ENCODE peak calls at places on chromosome 21, in eight cellular contexts. W, B, E, C, N, K, H and A are unnamed samples. For H3K27me3, the result is how much of the 10 kb centered on the place peaks cover.

GRCh38 chr21:8990326-8991087 is 1530.9 kb upstream of the TPTE start:
- DNase-seq in W (no peak), B (no peak), E (no peak), C (no peak), N (no peak), K (no peak), H (no peak), A (no peak)

GRCh38 chr21:25573409-25574206 is 33.7 kb downstream of the MRPL39 start:
- DNase-seq in W (peak), B (peak), E (no peak), C (peak), N (no peak), K (peak), H (no peak), A (peak)

GRCh38 chr21:28018741-28019669 is 973.7 kb downstream of the LTN1 start:
- DNase-seq in W (peak), B (peak), E (peak), C (no peak), N (peak), K (no peak), H (no peak), A (no peak)

GRCh38 chr21:20971296-20971921 is 26.8 kb upstream of the NCAM2 start:
- DNase-seq in W (peak), B (peak), E (peak), C (no peak), N (peak), K (no peak), H (no peak), A (no peak)

GRCh38 chr21:24367936-24368335 is 1239.3 kb downstream of the MRPL39 start:
- DNase-seq in W (no peak), B (no peak), E (no peak), C (no peak), N (no peak), K (no peak), H (no peak), A (no peak)

GRCh38 chr21:37866027-37866426 is 50.2 kb downstream of the KCNJ6 start:
- DNase-seq in W (no peak), B (no peak), E (no peak), C (no peak), N (no peak), K (no peak), H (no peak), A (no peak)

GRCh38 chr21:46145840-46146691 is 9.3 kb downstream of the FTCD start:
- DNase-seq in W (no peak), B (no peak), E (peak), C (no peak), N (peak), K (no peak), H (no peak), A (no peak)

GRCh38 chr21:31354604-31355443 is 10.8 kb upstream of the TIAM1 start:
- DNase-seq in W (peak), B (peak), E (no peak), C (peak), N (no peak), K (peak), H (no peak), A (peak)

GRCh38 chr21:32102426-32102825 is 176.4 kb downstream of the MIS18A start:
- DNase-seq in W (no peak), B (no peak), E (no peak), C (no peak), N (no peak), K (no peak), H (no peak), A (no peak)

GRCh38 chr21:46112731-46113215 is 14.9 kb downstream of the COL6A2 start:
- DNase-seq in W (no peak), B (no peak), E (no peak), C (no peak), N (peak), K (no peak), H (peak), A (peak)

GRCh38 chr21:31351438-31351837 is 7.4 kb upstream of the TIAM1 start:
- DNase-seq in W (peak), B (peak), E (no peak), C (no peak), N (no peak), K (no peak), H (no peak), A (no peak)

GRCh38 chr21:31383770-31384169 is 39.7 kb upstream of the TIAM1 start:
- DNase-seq in W (no peak), B (no peak), E (no peak), C (no peak), N (no peak), K (no peak), H (no peak), A (no peak)

GRCh38 chr21:34336756-34337391 is 26.9 kb upstream of the KCNE2 start:
- DNase-seq in W (peak), B (peak), E (no peak), C (no peak), N (no peak), K (no peak), H (no peak), A (no peak)

GRCh38 chr21:28402616-28402989 is 590.1 kb downstream of the LTN1 start:
- DNase-seq in W (no peak), B (no peak), E (no peak), C (no peak), N (no peak), K (no peak), H (no peak), A (no peak)

GRCh38 chr21:18164483-18164882 is 80.2 kb upstream of the CHODL start:
- DNase-seq in W (no peak), B (no peak), E (no peak), C (no peak), N (no peak), K (no peak), H (no peak), A (no peak)

GRCh38 chr21:27275294-27275927 is 308.5 kb upstream of the ADAMTS5 start:
- DNase-seq in W (peak), B (peak), E (no peak), C (no peak), N (no peak), K (no peak), H (no peak), A (no peak)

GRCh38 chr21:26127918-26128317 is 42.7 kb downstream of the APP start:
- DNase-seq in W (peak), B (peak), E (no peak), C (no peak), N (no peak), K (no peak), H (peak), A (no peak)

GRCh38 chr21:40618216-40618615 is 228.7 kb downstream of the DSCAM start:
- DNase-seq in W (no peak), B (no peak), E (peak), C (no peak), N (no peak), K (no peak), H (no peak), A (no peak)

GRCh38 chr21:24076179-24076578 is 1531.1 kb downstream of the MRPL39 start:
- DNase-seq in W (no peak), B (peak), E (no peak), C (no peak), N (no peak), K (no peak), H (no peak), A (no peak)

GRCh38 chr21:41726970-41727783 is 39.7 kb downstream of the RIPK4 start:
- DNase-seq in W (peak), B (peak), E (peak), C (no peak), N (peak), K (no peak), H (peak), A (no peak)

GRCh38 chr21:28333455-28334108 is 659.1 kb downstream of the LTN1 start:
- DNase-seq in W (no peak), B (peak), E (no peak), C (no peak), N (no peak), K (no peak), H (no peak), A (no peak)

GRCh38 chr21:14285147-14285546 is 69.2 kb downstream of the RBM11 start:
- DNase-seq in W (no peak), B (no peak), E (no peak), C (no peak), N (no peak), K (no peak), H (no peak), A (no peak)

GRCh38 chr21:41611966-41612606 is 104.1 kb upstream of the TMPRSS2 start:
- DNase-seq in W (no peak), B (no peak), E (peak), C (no peak), N (no peak), K (no peak), H (no peak), A (no peak)

GRCh38 chr21:20739421-20739820 is 258.8 kb upstream of the NCAM2 start:
- DNase-seq in W (no peak), B (no peak), E (peak), C (no peak), N (no peak), K (no peak), H (no peak), A (no peak)

GRCh38 chr21:30223596-30223995 is 7.7 kb upstream of the CLDN8 start:
- DNase-seq in W (no peak), B (no peak), E (no peak), C (no peak), N (no peak), K (no peak), H (no peak), A (no peak)

GRCh38 chr21:42461881-42462877 is 33.8 kb downstream of the RSPH1 start:
- DNase-seq in W (no peak), B (no peak), E (no peak), C (no peak), N (no peak), K (no peak), H (no peak), A (no peak)

GRCh38 chr21:42063206-42063577 is 7.9 kb upstream of the UMODL1 start:
- DNase-seq in W (no peak), B (no peak), E (no peak), C (no peak), N (no peak), K (no peak), H (no peak), A (peak)

GRCh38 chr21:26199471-26199870 is 28.9 kb upstream of the APP start:
- DNase-seq in W (no peak), B (peak), E (no peak), C (no peak), N (no peak), K (no peak), H (no peak), A (no peak)

GRCh38 chr21:41678944-41679343 is 87.9 kb downstream of the RIPK4 start:
- DNase-seq in W (peak), B (peak), E (peak), C (no peak), N (peak), K (no peak), H (peak), A (no peak)

GRCh38 chr21:33112670-33113596 is 43.0 kb downstream of the OLIG1 start:
- DNase-seq in W (no peak), B (no peak), E (no peak), C (no peak), N (no peak), K (no peak), H (no peak), A (no peak)
- H3K27me3 ChIP-seq in W (half or more), B (under half), E (under half), C (under half), N (under half), K (under half), H (under half), A (under half)

GRCh38 chr21:16579538-16579937 is 849.8 kb downstream of the USP25 start:
- DNase-seq in W (peak), B (peak), E (no peak), C (no peak), N (no peak), K (no peak), H (no peak), A (no peak)
- H3K4me3 ChIP-seq in W (no peak), B (no peak), E (no peak), C (no peak), N (peak), K (no peak), H (no peak), A (no peak)

DNA sequence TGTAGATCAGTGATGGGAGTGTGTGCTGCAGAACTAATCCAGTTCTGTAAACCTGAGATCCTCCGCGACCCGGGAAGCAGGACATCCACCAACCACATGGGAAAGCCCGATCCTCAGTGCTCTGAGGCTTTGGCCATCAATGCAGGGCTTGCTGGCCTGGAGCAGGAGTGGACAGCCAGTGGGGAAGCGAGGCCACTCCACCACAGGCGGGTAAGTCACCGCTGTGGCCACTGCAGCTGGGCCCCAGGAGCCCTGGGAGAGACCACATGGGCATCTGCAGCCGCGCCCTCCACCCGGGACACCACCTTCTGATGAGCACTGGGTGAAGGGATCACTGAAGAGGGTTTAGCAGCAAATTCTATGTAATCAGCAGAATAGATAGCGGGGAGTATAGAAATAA is 811 bp downstream of the KRTAP12-1 start:
- DNase-seq in W (no peak), B (no peak), E (no peak), C (no peak), N (no peak), K (no peak), H (no peak), A (no peak)
- H3K27me3 ChIP-seq in W (under half), B (under half), E (under half), C (under half), N (under half), K (under half), H (under half), A (under half)

DNA sequence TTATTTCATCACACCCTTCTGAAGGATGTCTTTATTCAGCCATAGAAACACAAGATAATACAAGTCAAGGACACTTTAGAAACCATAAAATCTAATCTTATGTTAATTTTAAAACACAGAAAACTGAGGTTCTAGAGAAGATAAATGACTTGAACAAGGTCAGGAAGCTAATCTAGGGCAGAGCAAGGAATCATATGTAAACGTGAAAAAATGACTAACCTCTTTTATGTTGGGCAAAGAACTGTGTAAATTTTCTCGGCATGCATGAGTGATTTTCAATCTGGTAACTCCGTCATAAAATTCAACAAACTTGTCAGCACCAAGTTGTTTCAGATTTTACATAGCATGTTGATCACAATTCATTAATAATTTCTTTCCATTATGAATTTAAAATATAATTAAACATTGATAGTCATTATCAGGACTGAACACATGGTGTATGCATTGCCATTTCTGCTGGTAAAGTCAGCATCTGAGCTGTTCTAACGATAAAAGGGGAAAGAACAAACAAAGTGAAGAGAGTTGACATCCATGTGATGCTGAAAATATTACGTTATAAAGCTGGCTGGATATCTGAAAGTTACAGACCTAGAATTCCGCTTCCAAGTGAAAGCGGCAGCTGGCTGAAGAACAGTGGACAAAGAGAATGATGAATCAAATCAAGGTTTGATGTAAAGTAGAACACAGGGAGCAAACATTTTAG is 1037.4 kb upstream of the TMPRSS15 start:
- DNase-seq in W (no peak), B (no peak), E (no peak), C (no peak), N (no peak), K (no peak), H (no peak), A (no peak)
- H3K4me3 ChIP-seq in W (no peak), B (no peak), E (no peak), C (no peak), N (no peak), K (no peak), H (no peak), A (no peak)

GRCh38 chr21:44701541-44701940 is 4.6 kb downstream of the KRTAP10-12 start:
- DNase-seq in W (no peak), B (no peak), E (peak), C (no peak), N (no peak), K (no peak), H (no peak), A (no peak)
- H3K27me3 ChIP-seq in W (under half), B (half or more), E (under half), C (under half), N (under half), K (under half), H (under half), A (under half)

GRCh38 chr21:15732996-15733329 is 3.2 kb downstream of the USP25 start:
- DNase-seq in W (no peak), B (no peak), E (no peak), C (no peak), N (no peak), K (no peak), H (no peak), A (no peak)
- H3K4me3 ChIP-seq in W (no peak), B (peak), E (no peak), C (peak), N (peak), K (peak), H (no peak), A (peak)

GRCh38 chr21:35599164-35599563 is 461.2 kb downstream of the SETD4 start:
- DNase-seq in W (no peak), B (no peak), E (no peak), C (no peak), N (no peak), K (no peak), H (no peak), A (no peak)
- H3K27me3 ChIP-seq in W (under half), B (under half), E (under half), C (under half), N (under half), K (under half), H (under half), A (under half)

GRCh38 chr21:43809853-43810504 is 20.6 kb downstream of the RRP1 start:
- DNase-seq in W (no peak), B (no peak), E (peak), C (no peak), N (no peak), K (no peak), H (no peak), A (no peak)
- H3K4me3 ChIP-seq in W (no peak), B (no peak), E (no peak), C (no peak), N (no peak), K (no peak), H (no peak), A (no peak)

GRCh38 chr21:39568380-39568779 is 44.4 kb upstream of the B3GALT5 start:
- DNase-seq in W (no peak), B (no peak), E (no peak), C (no peak), N (no peak), K (no peak), H (no peak), A (no peak)
- H3K27me3 ChIP-seq in W (under half), B (under half), E (under half), C (under half), N (under half), K (under half), H (under half), A (under half)